ENCODE peak calls at places on chromosome 15, in four cellular contexts. W, K, T and J are unnamed samples.

GRCh38 chr15:77457619-77458265 is 37.1 kb downstream of the HMG20A start:
- DNase-seq in W (no peak), K (peak; percentile 21), T (peak; percentile 34), J (peak; percentile 6)

GRCh38 chr15:62124176-62124952 is 40.7 kb downstream of the C2CD4B start:
- DNase-seq in W (no peak), K (peak; percentile 6), T (peak; percentile 4), J (no peak)

GRCh38 chr15:92651877-92652575 is 3.5 kb downstream of the FAM174B start:
- DNase-seq in W (no peak), K (no peak), T (no peak), J (no peak)

GRCh38 chr15:83320831-83321230 is 36.4 kb upstream of the BNC1 start:
- DNase-seq in W (no peak), K (no peak), T (no peak), J (no peak)

GRCh38 chr15:93307513-93307912 is 218.5 kb upstream of the RGMA start:
- DNase-seq in W (no peak), K (no peak), T (no peak), J (no peak)

GRCh38 chr15:97930230-97930629 is 30.3 kb upstream of the ARRDC4 start:
- DNase-seq in W (no peak), K (no peak), T (no peak), J (no peak)

GRCh38 chr15:70034596-70034995 is 63.1 kb downstream of the TLE3 start:
- DNase-seq in W (no peak), K (no peak), T (no peak), J (no peak)

GRCh38 chr15:101490408-101490891 is 943 bp upstream of the PCSK6 start:
- DNase-seq in W (no peak), K (no peak), T (no peak), J (no peak)

GRCh38 chr15:57878573-57878972 is 172.1 kb downstream of the POLR2M start:
- DNase-seq in W (no peak), K (no peak), T (no peak), J (no peak)

GRCh38 chr15:70442616-70443321 is 320.6 kb downstream of the UACA start:
- DNase-seq in W (no peak), K (no peak), T (no peak), J (no peak)

GRCh38 chr15:41775651-41776050 is 1.4 kb downstream of the MAPKBP1 start:
- DNase-seq in W (no peak), K (peak; percentile 41), T (no peak), J (no peak)

GRCh38 chr15:86620636-86621349 is 541.1 kb downstream of the AGBL1 start:
- DNase-seq in W (no peak), K (no peak), T (no peak), J (no peak)

GRCh38 chr15:76340802-76341365 is 4.3 kb downstream of the ISL2 start:
- DNase-seq in W (no peak), K (no peak), T (peak; percentile 38), J (no peak)

GRCh38 chr15:85667491-85668424 is 127.0 kb downstream of the KLHL25 start:
- DNase-seq in W (no peak), K (no peak), T (peak; percentile 78), J (peak; percentile 90)

GRCh38 chr15:68582236-68582635 is 3.4 kb downstream of the CORO2B start:
- DNase-seq in W (no peak), K (no peak), T (no peak), J (no peak)